ENCODE peak calls at places on chromosome 22, in eight cellular contexts. E, O, C, G, S, I, H and X are unnamed samples. For H3K36me3, the result is how much of the 10 kb centered on the place peaks cover.

GRCh38 chr22:30943368-30943767 is 25.2 kb downstream of the MORC2 start:
- DNase-seq in I (no peak), C (no peak), S (no peak), E (no peak), H (no peak), G (no peak), O (no peak), X (no peak)

GRCh38 chr22:19176175-19176630 is 2.3 kb downstream of the SLC25A1 start:
- DNase-seq in O (peak), G (no peak), E (no peak), I (no peak), S (peak), H (peak), C (no peak), X (peak)

GRCh38 chr22:44449683-44450425 is 48.2 kb downstream of the RTL6 start:
- DNase-seq in H (no peak), G (no peak), E (peak), S (no peak), C (no peak), O (no peak), I (no peak), X (peak)

GRCh38 chr22:39514373-39514973 is 5.9 kb upstream of the ATF4 start:
- DNase-seq in C (no peak), I (peak), E (peak), H (no peak), O (peak), S (peak), G (peak), X (peak)

GRCh38 chr22:43624144-43624998 is 187.7 kb downstream of the EFCAB6 start:
- DNase-seq in E (no peak), H (no peak), S (no peak), I (no peak), G (no peak), C (no peak), O (no peak), X (no peak)

GRCh38 chr22:28481725-28482124 is 197.9 kb downstream of the TTC28 start:
- DNase-seq in I (no peak), E (no peak), G (no peak), S (no peak), C (no peak), O (no peak), H (no peak), X (no peak)

GRCh38 chr22:48057116-48057835 is 1294.8 kb downstream of the TBC1D22A start:
- DNase-seq in E (no peak), H (no peak), S (no peak), G (no peak), O (no peak), I (no peak), C (no peak), X (peak)

GRCh38 chr22:27492566-27493201 is 308.9 kb downstream of the MN1 start:
- DNase-seq in I (no peak), O (no peak), S (no peak), G (no peak), C (no peak), E (no peak), H (no peak), X (no peak)

GRCh38 chr22:20022231-20023069 is 1.5 kb downstream of the TANGO2 start:
- DNase-seq in H (no peak), I (no peak), E (peak), O (no peak), S (no peak), C (no peak), G (no peak), X (no peak)

GRCh38 chr22:31126128-31126868 is 3.5 kb downstream of the INPP5J start:
- DNase-seq in H (no peak), S (no peak), E (no peak), I (no peak), C (no peak), G (no peak), O (no peak), X (peak)

GRCh38 chr22:46737976-46738641 is at the start of gene CERK:
- DNase-seq in O (peak), S (peak), I (peak), G (peak), E (peak), C (no peak), H (peak), X (peak)

GRCh38 chr22:19289475-19290161 is 1.9 kb downstream of the CLTCL1 start:
- DNase-seq in S (no peak), H (no peak), I (no peak), C (no peak), O (no peak), E (no peak), G (no peak), X (no peak)

GRCh38 chr22:20509344-20510047 is 2.1 kb downstream of the MED15 start:
- DNase-seq in E (peak), I (peak), C (no peak), S (peak), O (peak), H (peak), G (peak), X (no peak)

GRCh38 chr22:26592368-26593015 is 2.6 kb upstream of the TPST2 start:
- DNase-seq in C (no peak), I (no peak), H (no peak), S (no peak), G (peak), E (no peak), O (no peak), X (no peak)

GRCh38 chr22:26502688-26503561 is 9.3 kb downstream of the TFIP11 start:
- DNase-seq in H (peak), S (peak), E (no peak), G (peak), C (peak), O (peak), I (no peak), X (peak)

GRCh38 chr22:25777870-25778269 is 35.9 kb downstream of the MYO18B start:
- DNase-seq in E (no peak), C (no peak), G (peak), S (peak), H (no peak), I (no peak), O (peak), X (no peak)

GRCh38 chr22:30968015-30968923 is at the start of gene MORC2:
- DNase-seq in I (peak), E (peak), S (no peak), C (peak), O (no peak), H (peak), G (peak), X (peak)

GRCh38 chr22:30564766-30565118 is 9.7 kb downstream of the GAL3ST1 start:
- DNase-seq in E (no peak), C (no peak), S (no peak), I (no peak), O (no peak), G (no peak), H (no peak), X (peak)

GRCh38 chr22:19984201-19984753 is 32.3 kb downstream of the ARVCF start:
- DNase-seq in C (no peak), G (no peak), E (peak), O (no peak), S (no peak), H (peak), I (peak), X (no peak)

GRCh38 chr22:31347251-31348008 is 1.3 kb upstream of the PATZ1 start:
- DNase-seq in G (peak), H (peak), I (peak), C (no peak), S (peak), O (peak), E (peak), X (peak)

GRCh38 chr22:48181168-48181955 is 1418.9 kb downstream of the TBC1D22A start:
- DNase-seq in E (no peak), S (no peak), C (no peak), I (no peak), O (no peak), G (no peak), H (no peak), X (no peak)

GRCh38 chr22:27215826-27216320 is 558.5 kb downstream of the MIAT start:
- DNase-seq in G (no peak), O (no peak), I (no peak), S (no peak), E (no peak), H (no peak), C (no peak), X (no peak)

GRCh38 chr22:33472462-33473344 is 414.5 kb upstream of the SYN3 start:
- DNase-seq in C (no peak), S (no peak), I (no peak), G (no peak), H (no peak), E (no peak), O (no peak), X (no peak)

GRCh38 chr22:17368727-17369552 is at the start of gene CECR2:
- DNase-seq in O (peak), I (peak), E (peak), H (peak), C (no peak), S (peak), G (peak), X (peak)

GRCh38 chr22:43566561-43567332 is 154.9 kb downstream of the MPPED1 start:
- DNase-seq in O (no peak), E (no peak), G (no peak), C (no peak), H (peak), S (no peak), I (no peak), X (no peak)

GRCh38 chr22:28600546-28601143 is 79.0 kb downstream of the TTC28 start:
- DNase-seq in S (peak), O (peak), G (peak), E (no peak), H (peak), I (no peak), C (no peak), X (no peak)

GRCh38 chr22:30305906-30306628 is 16.8 kb upstream of the CASTOR1 start:
- DNase-seq in O (no peak), I (no peak), H (no peak), E (no peak), S (no peak), C (no peak), G (peak), X (no peak)

DNA sequence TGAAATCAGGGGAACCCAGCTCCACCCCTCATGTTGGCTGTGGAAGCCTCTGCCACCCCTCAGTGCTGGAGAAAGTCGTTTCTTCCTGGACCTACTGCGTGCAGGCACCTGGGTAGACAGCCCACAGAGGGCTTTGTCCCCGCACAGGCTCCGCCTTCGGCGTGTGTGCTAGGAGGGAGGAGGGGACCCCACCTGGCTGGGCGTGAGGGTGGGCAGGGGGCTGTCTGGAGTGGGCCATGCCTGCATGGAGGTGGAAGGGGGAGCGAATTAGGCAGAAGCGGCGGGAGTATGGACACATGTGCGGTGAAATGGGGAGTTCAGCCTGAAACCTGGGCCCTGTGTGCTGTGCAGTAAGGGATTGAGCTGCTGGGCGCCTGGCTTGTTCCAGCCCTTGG is 49.3 kb downstream of the FBLN1 start:
- DNase-seq in O (no peak), H (no peak), G (no peak), I (no peak), C (no peak), E (peak), S (no peak), X (peak)
- H3K36me3 ChIP-seq in O (under half), H (under half), G (under half), I (under half), C (under half), E (under half), S (under half), X (half or more)

GRCh38 chr22:41910599-41911291 is 4.1 kb downstream of the SHISA8 start:
- DNase-seq in G (no peak), S (peak), E (no peak), H (no peak), O (peak), C (no peak), I (no peak), X (peak)
- H3K4me3 ChIP-seq in G (peak), S (peak), E (no peak), H (no peak), O (no peak), C (no peak), I (no peak), X (no peak)

DNA sequence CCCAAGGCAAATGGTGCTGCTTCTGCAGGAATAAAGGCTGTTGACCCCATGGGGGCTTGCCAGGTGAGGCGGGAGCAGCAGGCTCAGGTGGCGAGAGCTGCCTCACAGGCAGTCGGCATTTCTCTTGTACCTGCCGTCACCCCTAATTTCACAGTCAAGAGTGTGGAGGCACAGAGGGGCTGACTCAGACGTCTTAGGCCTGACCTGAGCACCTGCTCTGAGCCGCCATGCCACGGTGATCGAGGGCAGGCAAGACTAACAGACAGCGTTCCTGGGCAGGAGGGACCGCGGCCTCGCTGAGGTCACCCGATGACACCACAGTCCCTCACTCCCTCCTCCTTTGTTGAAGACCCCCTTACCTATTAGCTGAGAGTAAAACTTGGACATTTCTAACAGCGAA is 5.2 kb downstream of the ALG12 start:
- DNase-seq in C (no peak), S (no peak), I (no peak), G (no peak), E (peak), O (no peak), H (no peak), X (no peak)
- H3K36me3 ChIP-seq in C (under half), S (under half), I (under half), G (under half), E (under half), O (under half), H (under half), X (under half)

DNA sequence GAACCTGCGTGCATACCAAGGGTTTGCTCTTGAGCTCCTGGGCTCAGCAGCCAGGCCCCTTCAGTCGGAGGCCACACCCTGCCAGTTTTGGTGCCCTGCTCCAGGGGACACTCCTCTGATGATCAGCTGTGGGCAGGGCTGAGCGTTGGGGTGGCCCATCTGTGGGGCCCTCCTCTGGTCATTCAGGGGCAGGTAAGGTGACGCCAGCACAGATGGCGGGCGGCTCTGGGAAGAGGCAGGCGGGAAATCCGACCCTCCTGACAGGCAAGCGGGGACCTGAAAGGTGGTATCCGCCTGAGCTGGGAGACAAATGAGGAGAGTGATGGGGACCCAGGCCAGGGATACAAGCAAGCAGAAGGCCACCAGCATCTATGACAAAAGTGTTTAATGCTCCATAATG is 3.8 kb upstream of the MFNG start:
- DNase-seq in G (no peak), O (no peak), E (no peak), H (no peak), S (no peak), I (no peak), C (no peak), X (no peak)
- H3K4me3 ChIP-seq in G (no peak), O (no peak), E (no peak), H (no peak), S (no peak), I (no peak), C (no peak), X (no peak)

DNA sequence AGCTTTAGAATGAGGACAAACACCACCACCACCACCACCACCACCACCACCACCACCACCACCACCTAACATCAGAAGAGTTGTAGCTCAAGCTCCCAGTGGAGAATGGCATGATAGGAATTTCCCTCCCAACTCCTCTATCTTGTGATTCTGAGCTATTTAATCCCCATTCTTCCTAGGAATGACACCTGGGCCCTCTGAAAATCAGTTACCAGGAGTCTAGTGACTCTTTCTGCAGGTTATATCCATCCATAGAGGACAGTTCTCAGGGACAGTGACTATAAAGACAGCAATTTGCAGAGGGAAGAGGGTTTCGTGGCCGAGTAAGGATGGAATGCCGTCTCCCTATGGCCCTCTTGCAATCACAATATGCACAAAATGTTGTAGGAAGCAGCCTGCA is 27.8 kb downstream of the MYH9 start:
- DNase-seq in H (peak), G (no peak), O (no peak), I (no peak), E (no peak), S (peak), C (no peak), X (no peak)
- H3K36me3 ChIP-seq in H (under half), G (under half), O (under half), I (under half), E (under half), S (under half), C (under half), X (under half)